ENCODE peak calls at places on chromosomes 5 and 9, in four cellular contexts. M, X, Y and G are unnamed samples.

GRCh38 chr9:21579209-21579608 is 97.1 kb upstream of the IFNE start:
- DNase-seq in X (no peak), M (no peak), Y (no peak), G (no peak)

GRCh38 chr5:43772601-43773031 is 169.6 kb downstream of the NNT start:
- DNase-seq in X (no peak), M (peak), Y (no peak), G (peak)

GRCh38 chr5:174617285-174617684 is 107.1 kb upstream of the MSX2 start:
- DNase-seq in X (no peak), M (no peak), Y (no peak), G (no peak)

GRCh38 chr5:127098246-127098645 is 24.9 kb upstream of the C5orf63 start:
- DNase-seq in M (no peak), X (no peak), Y (no peak), G (no peak)

GRCh38 chr9:123866497-123866896 is 63.4 kb downstream of the DENND1A start:
- DNase-seq in M (no peak), Y (no peak), X (no peak), G (peak)

GRCh38 chr9:132832171-132832570 is 45.9 kb downstream of the AK8 start:
- DNase-seq in Y (no peak), M (no peak), X (no peak), G (no peak)

GRCh38 chr5:59036274-59036961 is 453.5 kb downstream of the RAB3C start:
- DNase-seq in M (peak), Y (peak), X (no peak), G (peak)

GRCh38 chr9:128729766-128730517 is 6.0 kb upstream of the ZDHHC12 start:
- DNase-seq in X (no peak), Y (no peak), M (no peak), G (no peak)

GRCh38 chr9:137301086-137301947 is 754 bp downstream of the NRARP start:
- DNase-seq in X (no peak), Y (no peak), M (no peak), G (no peak)